ENCODE peak calls at places on chromosome 11, in ten cellular contexts. U is PC-9, C is psoas muscle, V is right atrium auricular region, W is pancreas, B is trophoblast cell, O is neuronal stem cell, Y is upper lobe of right lung, D is heart right ventricle, R is lung. M is an unnamed sample. For H3K4me1, the result is how much of the 10 kb centered on the place peaks cover.

GRCh38 chr11:131640320-131640719 is 269.9 kb downstream of the NTM start:
- DNase-seq in U (no peak), C (no peak), V (peak), W (no peak), B (no peak), O (no peak), Y (no peak), D (no peak), R (no peak), M (no peak)

GRCh38 chr11:28346209-28346608 is 238.0 kb downstream of the METTL15 start:
- DNase-seq in U (no peak), C (no peak), V (no peak), W (no peak), B (no peak), O (no peak), Y (no peak), D (no peak), R (no peak), M (no peak)

GRCh38 chr11:44823006-44823405 is 96.2 kb downstream of the TSPAN18 start:
- DNase-seq in U (no peak), C (no peak), V (no peak), W (no peak), B (no peak), O (no peak), Y (peak), D (no peak), R (no peak), M (no peak)

GRCh38 chr11:93652161-93652597 is 9.3 kb upstream of the CEP295 start:
- DNase-seq in U (peak), C (no peak), V (no peak), W (peak), B (peak), O (peak), Y (no peak), D (no peak), R (peak), M (no peak)

GRCh38 chr11:95371147-95371546 is 140.1 kb upstream of the SESN3 start:
- DNase-seq in U (no peak), C (no peak), V (no peak), W (no peak), B (no peak), O (no peak), Y (no peak), D (no peak), R (no peak), M (no peak)

GRCh38 chr11:74377689-74378088 is 20.5 kb downstream of the PGM2L1 start:
- DNase-seq in U (no peak), C (no peak), V (no peak), W (no peak), B (no peak), O (no peak), Y (no peak), D (no peak), R (no peak), M (no peak)

GRCh38 chr11:17780668-17781067 is 46.1 kb downstream of the KCNC1 start:
- DNase-seq in U (no peak), C (no peak), V (no peak), W (no peak), B (no peak), O (no peak), Y (no peak), D (no peak), R (no peak), M (no peak)

GRCh38 chr11:2528301-2529050 is 83.7 kb downstream of the KCNQ1 start:
- DNase-seq in U (no peak), C (peak), V (no peak), W (no peak), B (no peak), O (no peak), Y (peak), D (no peak), R (no peak), M (peak)

GRCh38 chr11:130452941-130453340 is 4.5 kb downstream of the ADAMTS15 start:
- DNase-seq in U (no peak), C (no peak), V (no peak), W (no peak), B (no peak), O (no peak), Y (no peak), D (peak), R (no peak), M (no peak)

GRCh38 chr11:65206901-65207300 is 25.2 kb downstream of the CAPN1 start:
- DNase-seq in U (no peak), C (no peak), V (no peak), W (no peak), B (no peak), O (no peak), Y (no peak), D (no peak), R (no peak), M (no peak)

GRCh38 chr11:65113839-65114238 is 2.2 kb downstream of the TM7SF2 start:
- DNase-seq in U (no peak), C (no peak), V (no peak), W (peak), B (no peak), O (no peak), Y (no peak), D (no peak), R (no peak), M (no peak)

GRCh38 chr11:43521471-43521870 is 159.1 kb upstream of the HSD17B12 start:
- DNase-seq in U (no peak), C (no peak), V (no peak), W (no peak), B (no peak), O (no peak), Y (no peak), D (no peak), R (no peak), M (no peak)

GRCh38 chr11:10899542-10899830 is 41.6 kb upstream of the ZBED5 start:
- DNase-seq in U (peak), C (peak), V (no peak), W (no peak), B (no peak), O (no peak), Y (peak), D (peak), R (peak), M (peak)

GRCh38 chr11:69640995-69641581 is at the start of gene CCND1:
- DNase-seq in U (peak), C (peak), V (peak), W (peak), B (peak), O (peak), Y (peak), D (peak), R (peak), M (peak)
- H3K27ac ChIP-seq in U (peak), C (no peak), V (peak), W (peak), B (no peak), O (peak), Y (peak), D (peak), R (peak), M (peak)

DNA sequence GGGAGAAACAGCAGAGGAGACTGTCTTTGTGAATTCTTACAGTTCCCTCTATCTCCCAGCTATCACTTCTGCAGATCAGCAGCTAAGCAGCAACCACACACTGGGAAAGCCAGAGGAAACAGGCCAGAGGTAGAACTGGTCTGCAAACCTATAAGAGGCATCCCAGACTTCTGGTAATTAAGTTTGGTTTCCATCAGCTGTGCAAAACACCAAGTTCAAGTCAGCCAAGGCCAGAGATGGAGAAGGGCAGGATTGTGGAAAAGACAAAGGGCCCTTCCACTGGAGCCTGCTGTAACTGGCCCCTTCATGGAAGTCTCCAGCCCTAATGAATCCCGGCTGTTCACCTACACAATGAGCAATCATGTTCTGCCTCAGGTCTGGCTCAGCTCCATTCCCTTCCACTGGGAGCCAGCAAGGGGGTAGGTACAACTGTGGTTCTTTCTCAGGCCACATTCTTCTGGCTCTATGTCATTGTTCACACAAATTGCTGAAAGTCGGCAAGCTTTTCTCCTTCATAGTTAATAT is 4.6 kb upstream of the PAMR1 start:
- DNase-seq in U (peak), C (no peak), V (no peak), W (no peak), B (no peak), O (no peak), Y (no peak), D (peak), R (no peak), M (no peak)
- H3K4me1 ChIP-seq in U (under half), C (under half), V (under half), W (under half), B (under half), O (under half), Y (under half), D (under half), R (under half), M (under half)

DNA sequence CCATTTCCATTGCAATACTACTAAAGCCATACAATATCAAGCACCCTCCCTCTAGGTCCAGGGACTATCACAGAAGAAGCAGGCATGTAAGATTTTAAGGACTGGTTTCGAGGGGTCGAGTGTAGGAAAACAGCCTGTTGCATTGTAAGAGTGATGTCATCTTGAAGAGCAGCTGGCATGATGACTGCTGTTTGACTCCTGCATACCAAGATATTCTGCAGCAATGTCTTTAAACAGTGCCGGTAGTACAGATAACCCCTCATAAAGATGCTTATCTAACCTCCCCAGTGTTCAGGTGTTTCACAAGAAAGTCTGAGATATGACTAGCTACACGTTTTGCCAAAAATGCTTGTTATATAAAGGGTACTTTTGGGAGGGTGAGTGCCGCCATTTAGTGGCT is 11.9 kb downstream of the FAM111A start:
- DNase-seq in U (no peak), C (no peak), V (no peak), W (no peak), B (peak), O (no peak), Y (no peak), D (no peak), R (no peak), M (no peak)
- H3K27ac ChIP-seq in U (no peak), C (no peak), V (no peak), W (no peak), B (no peak), O (no peak), Y (no peak), D (no peak), R (no peak), M (no peak)

DNA sequence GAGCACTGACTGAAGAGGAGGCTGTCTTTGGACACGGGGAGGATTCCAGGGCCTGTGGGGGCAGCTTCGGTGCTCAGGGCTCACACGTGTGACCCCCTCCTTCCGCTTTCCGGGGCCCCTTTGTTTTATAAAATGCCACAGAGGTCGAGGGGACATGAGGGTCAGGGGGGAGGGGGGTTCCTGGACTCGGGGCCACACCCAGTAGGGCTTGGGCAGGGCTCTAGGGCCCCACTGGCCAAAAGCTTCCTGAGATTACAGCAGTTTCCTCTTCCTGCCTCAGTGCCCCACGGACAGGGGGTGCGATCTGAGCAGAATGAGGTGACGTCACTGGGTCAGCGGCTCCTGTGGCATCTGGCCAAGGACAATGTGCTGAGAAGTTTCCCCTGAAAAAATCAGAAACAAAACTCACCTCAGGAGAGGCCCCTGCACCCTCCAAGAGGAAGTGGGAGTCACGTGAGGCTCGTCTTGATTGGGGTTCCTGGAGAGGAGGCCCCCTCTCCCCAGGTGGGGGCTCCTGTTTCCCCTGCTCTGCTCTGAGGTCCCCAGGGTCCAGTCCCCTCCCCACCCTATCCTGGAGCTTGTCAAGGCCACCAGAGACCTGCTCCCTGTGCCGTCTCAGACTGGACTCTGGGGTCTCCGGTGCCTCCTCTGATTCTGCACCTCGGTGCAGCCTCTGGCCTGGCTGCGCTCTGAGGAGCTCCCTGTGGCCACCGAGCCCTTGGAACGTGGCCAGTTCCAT is 6.4 kb upstream of the IFITM3 start:
- DNase-seq in U (no peak), C (peak), V (peak), W (peak), B (no peak), O (no peak), Y (peak), D (peak), R (peak), M (peak)
- H3K4me1 ChIP-seq in U (under half), C (under half), V (under half), W (under half), B (under half), O (under half), Y (under half), D (half or more), R (under half), M (under half)

DNA sequence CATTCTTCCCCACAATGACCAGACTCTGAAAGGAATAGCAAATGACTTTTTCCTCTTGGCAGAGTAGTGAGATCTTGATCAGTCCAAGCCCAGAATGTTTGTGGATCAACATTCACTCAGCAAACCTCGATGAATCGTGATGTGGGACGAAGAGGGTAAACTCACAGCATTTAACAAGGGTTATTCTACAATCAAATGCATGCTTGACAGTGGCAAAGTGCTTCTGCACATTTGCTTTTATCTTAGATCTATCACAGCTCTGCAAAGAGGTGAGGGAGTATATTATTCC is 31.8 kb downstream of the TMPRSS5 start:
- DNase-seq in U (no peak), C (no peak), V (no peak), W (no peak), B (no peak), O (no peak), Y (no peak), D (no peak), R (no peak), M (no peak)
- H3K27ac ChIP-seq in U (no peak), C (no peak), V (no peak), W (no peak), B (no peak), O (no peak), Y (no peak), D (no peak), R (no peak), M (no peak)

DNA sequence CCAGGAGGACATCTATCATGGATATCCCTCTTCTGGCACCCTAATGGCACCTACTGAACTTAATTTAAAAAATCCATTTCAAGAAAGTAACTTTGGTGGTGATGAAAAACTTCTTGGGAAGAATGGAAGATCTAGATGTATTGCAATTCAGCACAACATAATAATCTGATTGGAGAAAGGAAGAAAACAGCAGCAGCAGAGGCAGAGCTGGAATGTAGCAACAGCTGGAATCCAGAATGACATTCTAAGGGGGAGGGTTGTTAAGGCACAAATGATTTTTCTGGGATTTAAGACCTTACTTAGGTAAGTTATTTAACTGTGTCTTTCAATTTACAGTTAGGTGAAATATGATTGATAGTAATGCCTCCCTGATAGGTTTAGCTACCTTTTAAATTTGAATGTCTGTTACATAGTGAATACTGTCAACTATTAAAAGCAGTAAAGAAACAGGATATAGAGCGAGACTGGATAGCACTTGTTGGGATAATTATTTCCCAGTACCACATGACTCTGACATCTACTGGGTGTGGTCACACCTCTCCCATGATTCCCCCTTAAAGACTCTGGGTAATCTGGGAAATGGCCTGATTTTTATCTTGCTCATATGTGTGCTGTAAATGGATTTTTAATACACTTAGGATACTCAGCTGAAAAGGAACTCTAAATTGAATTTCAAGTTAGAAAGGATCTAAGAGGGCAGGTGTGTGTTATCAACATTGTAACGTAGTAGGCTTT is 11.7 kb downstream of the CAPRIN1 start:
- DNase-seq in U (no peak), C (no peak), V (no peak), W (no peak), B (no peak), O (no peak), Y (no peak), D (no peak), R (no peak), M (no peak)
- H3K4me1 ChIP-seq in U (under half), C (half or more), V (half or more), W (under half), B (under half), O (under half), Y (half or more), D (half or more), R (under half), M (under half)

DNA sequence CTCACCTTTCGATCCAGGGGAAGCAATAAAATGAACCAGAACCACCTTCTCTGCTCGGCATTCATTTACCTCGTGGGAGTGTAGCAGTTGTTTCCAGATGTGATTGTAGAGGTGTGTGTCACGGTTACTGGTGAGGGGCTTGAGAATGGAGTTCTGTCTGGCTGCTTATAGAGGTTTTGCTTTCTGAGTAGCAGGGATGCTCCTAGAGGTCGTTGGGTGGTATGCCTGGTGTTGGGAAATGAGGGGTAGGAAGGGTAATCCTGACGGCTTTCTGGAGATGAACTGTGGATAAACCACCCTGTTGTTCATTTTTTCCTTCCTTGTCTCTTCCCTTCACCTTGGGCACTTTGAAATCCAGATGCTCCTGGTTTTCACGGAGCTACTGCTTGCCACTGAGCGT is 8.1 kb downstream of the TEAD1 start:
- DNase-seq in U (no peak), C (no peak), V (no peak), W (no peak), B (no peak), O (no peak), Y (no peak), D (no peak), R (no peak), M (no peak)
- H3K27ac ChIP-seq in U (peak), C (peak), V (no peak), W (no peak), B (peak), O (no peak), Y (no peak), D (no peak), R (peak), M (no peak)

GRCh38 chr11:113176561-113176960 is 137.8 kb upstream of the TTC12 start:
- DNase-seq in U (no peak), C (no peak), V (no peak), W (no peak), B (no peak), O (no peak), Y (no peak), D (no peak), R (no peak), M (no peak)
- H3K4me1 ChIP-seq in U (under half), C (under half), V (under half), W (under half), B (under half), O (under half), Y (under half), D (under half), R (under half), M (under half)

GRCh38 chr11:133711545-133711944 is 133.8 kb downstream of the SPATA19 start:
- DNase-seq in U (no peak), C (no peak), V (no peak), W (no peak), B (no peak), O (no peak), Y (no peak), D (no peak), R (no peak), M (no peak)

GRCh38 chr11:133713406-133713805 is 131.9 kb downstream of the SPATA19 start:
- DNase-seq in U (no peak), C (no peak), V (no peak), W (no peak), B (no peak), O (no peak), Y (no peak), D (no peak), R (no peak), M (no peak)

GRCh38 chr11:133712235-133712634 is 133.1 kb downstream of the SPATA19 start:
- DNase-seq in U (no peak), C (no peak), V (no peak), W (no peak), B (no peak), O (no peak), Y (no peak), D (no peak), R (no peak), M (no peak)

GRCh38 chr11:133714471-133715375 is 130.6 kb downstream of the SPATA19 start:
- DNase-seq in U (no peak), C (no peak), V (no peak), W (no peak), B (no peak), O (no peak), Y (no peak), D (no peak), R (no peak), M (no peak)

DNA sequence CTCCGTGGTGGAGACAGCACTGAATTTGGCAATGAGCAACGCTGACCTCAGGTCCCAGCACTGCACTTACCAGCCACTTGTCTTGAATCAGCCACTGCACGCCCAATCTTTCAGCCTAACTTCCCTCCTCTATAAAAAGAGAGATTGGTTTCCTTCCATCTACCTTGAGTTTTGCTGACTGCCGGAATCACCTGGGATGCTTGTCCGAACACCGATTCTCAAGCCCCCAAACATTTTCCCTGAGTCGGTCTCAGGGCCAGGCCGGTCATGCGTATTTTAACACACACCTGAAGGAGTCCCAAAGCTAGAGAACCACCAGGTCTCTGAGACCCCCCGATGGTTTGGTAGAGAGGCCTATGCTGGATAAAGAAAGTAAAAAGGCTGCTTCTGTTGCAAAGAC is 131.5 kb downstream of the SPATA19 start:
- DNase-seq in U (no peak), C (no peak), V (no peak), W (no peak), B (no peak), O (no peak), Y (no peak), D (no peak), R (no peak), M (no peak)
- H3K27ac ChIP-seq in U (no peak), C (no peak), V (no peak), W (no peak), B (no peak), O (no peak), Y (no peak), D (no peak), R (no peak), M (no peak)